ENCODE peak calls at places on chromosomes 7 and 10, in six cellular contexts. O, P, J, T, F and C are unnamed samples. For H3K9me3, the result is how much of the 10 kb centered on the place peaks cover.

GRCh38 chr10:17144757-17145156 is 15.1 kb upstream of the CUBN start:
- DNase-seq in O (no peak), P (no peak), J (no peak), T (no peak), F (no peak), C (no peak)

GRCh38 chr10:34585422-34586115 is 229.5 kb downstream of the PARD3 start:
- DNase-seq in O (no peak), P (no peak), J (no peak), T (no peak), F (no peak), C (no peak)

GRCh38 chr7:8064828-8065227 is 96.2 kb downstream of the GLCCI1 start:
- DNase-seq in O (no peak), P (no peak), J (no peak), T (no peak), F (no peak), C (no peak)

GRCh38 chr10:89426230-89426868 is 12.0 kb downstream of the IFIT5 start:
- DNase-seq in O (peak), P (peak), J (peak), T (no peak), F (no peak), C (no peak)

GRCh38 chr7:36075561-36075960 is 77.5 kb upstream of the EEPD1 start:
- DNase-seq in O (no peak), P (no peak), J (no peak), T (no peak), F (no peak), C (no peak)

GRCh38 chr7:131057015-131057518 is 270.6 kb upstream of the MKLN1 start:
- DNase-seq in O (no peak), P (peak), J (no peak), T (no peak), F (no peak), C (no peak)

GRCh38 chr7:128251337-128251736 is 10.3 kb downstream of the LEP start:
- DNase-seq in O (no peak), P (no peak), J (no peak), T (no peak), F (no peak), C (no peak)

GRCh38 chr10:84233940-84234339 is 7.4 kb downstream of the LRIT1 start:
- DNase-seq in O (no peak), P (no peak), J (no peak), T (no peak), F (no peak), C (no peak)

GRCh38 chr7:78702770-78703169 is 750.7 kb downstream of the MAGI2 start:
- DNase-seq in O (no peak), P (no peak), J (no peak), T (no peak), F (no peak), C (no peak)

GRCh38 chr7:47035522-47035921 is 546.4 kb downstream of the TNS3 start:
- DNase-seq in O (no peak), P (no peak), J (no peak), T (no peak), F (no peak), C (no peak)

GRCh38 chr7:522071-522937 is 2.7 kb upstream of the PDGFA start:
- DNase-seq in O (no peak), P (peak), J (peak), T (peak), F (no peak), C (no peak)

GRCh38 chr10:112461029-112461887 is 14.2 kb downstream of the VTI1A start:
- DNase-seq in O (no peak), P (no peak), J (peak), T (no peak), F (no peak), C (no peak)

GRCh38 chr7:11472646-11473045 is 359.4 kb downstream of the THSD7A start:
- DNase-seq in O (no peak), P (no peak), J (no peak), T (no peak), F (no peak), C (no peak)

GRCh38 chr10:15461353-15462108 is 90.4 kb upstream of the FAM171A1 start:
- DNase-seq in O (peak), P (peak), J (peak), T (peak), F (no peak), C (no peak)

GRCh38 chr7:16982640-16983103 is 100.9 kb upstream of the AGR3 start:
- DNase-seq in O (no peak), P (peak), J (peak), T (peak), F (no peak), C (no peak)

GRCh38 chr7:138359891-138360582 is 100.0 kb upstream of the TRIM24 start:
- DNase-seq in O (no peak), P (no peak), J (no peak), T (no peak), F (no peak), C (no peak)
- TF ChIP-seq CTCF in O (no peak), P (no peak), J (no peak), T (no peak), F (no peak), C (no peak)

GRCh38 chr10:60258429-60258797 is 131.3 kb downstream of the ANK3 start:
- DNase-seq in O (no peak), P (no peak), J (no peak), T (no peak), F (no peak), C (no peak)
- H3K9me3 ChIP-seq in O (under half), P (under half), J (under half), T (under half), F (under half), C (under half)

DNA sequence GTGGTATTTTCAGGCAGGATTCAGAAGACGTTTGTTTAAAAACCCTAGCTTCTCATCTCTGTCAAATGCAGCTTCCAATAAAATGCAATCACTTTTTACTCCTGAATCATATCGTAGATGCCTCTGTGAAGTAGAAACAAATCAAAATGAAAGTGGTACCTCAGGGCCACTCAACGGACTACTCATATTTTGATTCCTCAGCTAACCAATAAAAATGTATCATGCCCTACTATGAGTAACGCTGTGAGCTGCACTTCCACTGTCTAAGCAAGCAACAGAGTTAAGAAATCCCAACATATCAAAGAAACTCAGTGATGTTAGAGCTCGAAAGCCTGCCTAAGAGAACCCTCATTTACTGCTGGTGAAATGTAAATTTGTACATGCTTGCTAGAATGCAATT is 151.7 kb downstream of the ANK3 start:
- DNase-seq in O (no peak), P (no peak), J (no peak), T (no peak), F (no peak), C (no peak)
- H3K4me3 ChIP-seq in O (no peak), P (no peak), J (no peak), T (peak), F (no peak), C (no peak)

GRCh38 chr7:43071604-43072003 is 40.8 kb upstream of the HECW1 start:
- DNase-seq in O (no peak), P (peak), J (peak), T (no peak), F (no peak), C (no peak)
- TF ChIP-seq CTCF in O (peak), P (peak), J (no peak), T (no peak), F (no peak), C (no peak)

DNA sequence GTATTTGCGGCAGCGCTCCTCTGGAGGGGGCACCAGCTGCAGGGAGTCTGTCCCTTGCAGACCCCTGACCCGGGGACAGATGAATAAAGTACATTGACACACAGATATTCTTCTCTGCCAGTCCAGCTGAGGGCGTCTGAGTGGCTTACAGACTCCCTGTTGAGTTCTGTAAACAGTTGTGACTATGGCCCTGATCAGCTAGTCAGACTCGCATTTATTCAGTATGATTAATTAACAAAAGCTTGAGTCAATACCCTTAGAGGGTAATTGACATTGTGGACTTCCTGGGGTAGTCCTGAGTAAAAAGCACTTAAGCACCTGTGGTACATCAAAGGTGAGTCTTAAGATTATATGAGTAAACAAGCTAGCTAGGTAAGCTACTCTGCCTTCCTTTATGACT is 21.0 kb downstream of the ANKRD30A start:
- DNase-seq in O (no peak), P (no peak), J (peak), T (no peak), F (no peak), C (no peak)
- H3K9me3 ChIP-seq in O (under half), P (under half), J (under half), T (under half), F (under half), C (under half)

DNA sequence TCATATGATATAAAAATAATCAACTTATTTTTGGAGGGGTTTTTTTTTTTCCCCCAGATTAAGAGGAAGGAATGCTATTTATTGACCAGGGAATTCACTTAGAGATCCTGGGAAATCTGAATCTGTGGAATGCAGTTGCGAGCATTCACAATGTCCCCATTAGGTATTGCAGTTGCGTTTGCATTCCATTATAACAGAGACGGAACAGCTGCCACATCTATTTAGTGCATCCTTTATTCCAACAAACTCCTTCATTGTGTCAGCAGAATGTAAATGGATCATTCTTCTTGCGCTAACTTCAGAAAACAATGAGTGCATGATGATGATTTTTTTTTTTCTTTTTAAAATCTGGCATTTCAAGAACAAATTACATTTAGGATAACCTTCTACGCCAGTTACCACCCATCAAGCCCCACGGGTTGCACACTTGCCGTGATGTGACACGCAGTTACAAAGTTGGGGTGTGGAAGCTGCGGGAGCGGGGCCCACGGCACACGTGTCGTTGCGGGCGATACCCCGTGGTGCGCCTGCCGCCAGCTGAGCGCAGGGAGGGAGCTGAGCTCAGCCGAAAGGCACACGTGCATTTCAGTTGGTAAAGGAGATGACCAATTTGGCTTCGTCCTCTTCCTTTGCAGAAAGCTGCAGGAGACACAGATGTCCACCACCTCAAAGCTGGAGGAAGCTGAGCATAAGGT is 175.5 kb upstream of the SH2B2 start:
- DNase-seq in O (no peak), P (no peak), J (no peak), T (no peak), F (peak), C (no peak)
- H3K4me3 ChIP-seq in O (no peak), P (no peak), J (no peak), T (no peak), F (no peak), C (no peak)

DNA sequence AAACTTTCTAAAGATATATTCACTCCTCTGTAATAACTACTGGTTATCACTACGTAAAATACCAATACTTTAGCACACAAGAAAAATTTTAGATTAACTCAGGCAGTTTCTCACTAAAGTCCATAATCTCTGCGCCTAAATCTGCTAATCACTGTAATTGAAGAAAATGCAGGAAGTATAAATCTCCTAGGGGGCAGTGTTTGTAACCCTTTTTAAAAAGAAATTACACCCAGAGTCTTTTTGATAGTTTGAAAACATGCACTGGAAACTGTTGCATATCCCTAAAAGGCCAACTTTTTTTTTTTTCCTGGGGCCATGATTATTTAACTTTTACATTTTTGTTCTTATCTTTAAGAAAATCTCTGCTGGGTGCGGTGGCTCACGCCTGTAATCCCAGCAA is 209.6 kb downstream of the KIAA1217 start:
- DNase-seq in O (no peak), P (no peak), J (no peak), T (no peak), F (no peak), C (no peak)
- TF ChIP-seq CTCF in O (peak), P (no peak), J (peak), T (no peak), F (no peak), C (no peak)